ENCODE peak calls at places on chromosomes 6 and 20, in seven cellular contexts. J is left ventricle myocardium inferior; S is CD8-positive, alpha-beta T cell; K is stomach; E is tibial artery; N is fibroblast of lung; T is adrenal gland. Q is an unnamed sample.

GRCh38 chr6:49072146-49072545 is 390.9 kb downstream of the MMUT start:
- DNase-seq in J (no peak), S (no peak), K (no peak), E (no peak), N (no peak), T (no peak), Q (no peak)

GRCh38 chr20:49904440-49905214 is 10.7 kb downstream of the SPATA2 start:
- DNase-seq in T (no peak), J (no peak), S (no peak), K (no peak), E (peak; percentile 25), N (no peak), Q (no peak)

GRCh38 chr6:47034421-47034820 is 7.7 kb downstream of the ADGRF1 start:
- DNase-seq in J (no peak), K (no peak), E (no peak), T (no peak), N (peak; percentile 54), S (no peak), Q (no peak)

GRCh38 chr6:107712523-107713213 is 111.4 kb downstream of the SCML4 start:
- DNase-seq in T (no peak), K (no peak), N (peak; percentile 64), J (no peak), S (no peak), E (no peak), Q (no peak)

GRCh38 chr6:120606743-120607142 is 727.5 kb downstream of the TBC1D32 start:
- DNase-seq in E (no peak), N (no peak), K (no peak), T (no peak), J (no peak), S (no peak), Q (no peak)

GRCh38 chr6:99780556-99780885 is 173.9 kb downstream of the PRDM13 start:
- DNase-seq in J (no peak), S (no peak), K (no peak), T (no peak), N (no peak), E (no peak), Q (no peak)

GRCh38 chr6:148144917-148145521 is 197.6 kb upstream of the SASH1 start:
- DNase-seq in N (peak; percentile 61), E (peak; percentile 74), S (peak; percentile 51), J (peak; percentile 76), T (peak; percentile 86), K (peak; percentile 73), Q (peak; percentile 60)

GRCh38 chr20:44009679-44009992 is 95.0 kb downstream of the TOX2 start:
- DNase-seq in S (no peak), N (no peak), T (no peak), J (no peak), K (no peak), E (no peak), Q (no peak)

GRCh38 chr6:34529665-34530327 is 26.3 kb downstream of the SPDEF start:
- DNase-seq in T (no peak), J (peak; percentile 42), E (no peak), K (peak; percentile 76), N (no peak), S (no peak), Q (peak; percentile 46)

GRCh38 chr6:111777357-111777756 is 95.9 kb downstream of the FYN start:
- DNase-seq in S (no peak), E (no peak), N (no peak), T (no peak), K (no peak), J (no peak), Q (no peak)

GRCh38 chr20:8152183-8152582 is 20.1 kb downstream of the PLCB1 start:
- DNase-seq in K (no peak), J (no peak), E (no peak), S (no peak), T (peak; percentile 57), N (peak; percentile 82), Q (no peak)

GRCh38 chr6:43910149-43910637 is 140.2 kb downstream of the VEGFA start:
- DNase-seq in S (no peak), N (no peak), K (no peak), J (no peak), T (no peak), E (no peak), Q (no peak)

GRCh38 chr6:11908706-11909105 is 103.4 kb upstream of the HIVEP1 start:
- DNase-seq in T (no peak), K (no peak), J (no peak), E (no peak), S (no peak), N (no peak), Q (no peak)

GRCh38 chr6:75932067-75932466 is 140.4 kb downstream of the IMPG1 start:
- DNase-seq in S (no peak), N (peak; percentile 9), T (no peak), E (no peak), K (peak; percentile 47), J (peak; percentile 20), Q (no peak)

GRCh38 chr6:110874880-110875547 is 429 bp downstream of the AMD1 start:
- DNase-seq in S (peak; percentile 82), N (peak; percentile 15), J (peak; percentile 37), K (peak; percentile 68), T (peak; percentile 58), E (peak; percentile 70), Q (no peak)

GRCh38 chr6:161418458-161418945 is 144.6 kb upstream of the AGPAT4 start:
- DNase-seq in S (no peak), K (no peak), T (peak; percentile 74), N (peak; percentile 86), E (no peak), J (no peak), Q (no peak)

GRCh38 chr6:141026504-141026903 is 1106.2 kb upstream of the GJE1 start:
- DNase-seq in S (no peak), J (no peak), N (no peak), E (no peak), K (peak; percentile 29), T (no peak), Q (no peak)

GRCh38 chr6:15631380-15631913 is 31.4 kb downstream of the DTNBP1 start:
- DNase-seq in K (no peak), J (no peak), E (no peak), T (no peak), S (no peak), N (no peak), Q (no peak)

GRCh38 chr20:4560667-4561066 is 161.0 kb upstream of the PRND start:
- DNase-seq in E (no peak), T (no peak), S (no peak), N (peak; percentile 30), K (no peak), J (no peak), Q (no peak)

GRCh38 chr6:128601060-128601459 is 80.7 kb upstream of the PTPRK start:
- DNase-seq in S (no peak), N (peak; percentile 64), T (no peak), E (no peak), J (no peak), K (peak; percentile 41), Q (no peak)

GRCh38 chr20:17568972-17569471 is 853 bp upstream of the DSTN start:
- DNase-seq in N (peak; percentile 99), S (no peak), J (peak; percentile 87), T (peak; percentile 88), K (peak; percentile 87), E (peak; percentile 99), Q (peak; percentile 90)

GRCh38 chr20:11377761-11378160 is 539.9 kb upstream of the BTBD3 start:
- DNase-seq in T (no peak), J (no peak), E (no peak), N (no peak), K (no peak), S (no peak), Q (no peak)

GRCh38 chr6:73388800-73389512 is 5.7 kb upstream of the DDX43 start:
- DNase-seq in K (peak; percentile 58), S (peak; percentile 70), J (peak; percentile 29), E (peak; percentile 68), T (peak; percentile 33), N (peak; percentile 58), Q (peak; percentile 86)

DNA sequence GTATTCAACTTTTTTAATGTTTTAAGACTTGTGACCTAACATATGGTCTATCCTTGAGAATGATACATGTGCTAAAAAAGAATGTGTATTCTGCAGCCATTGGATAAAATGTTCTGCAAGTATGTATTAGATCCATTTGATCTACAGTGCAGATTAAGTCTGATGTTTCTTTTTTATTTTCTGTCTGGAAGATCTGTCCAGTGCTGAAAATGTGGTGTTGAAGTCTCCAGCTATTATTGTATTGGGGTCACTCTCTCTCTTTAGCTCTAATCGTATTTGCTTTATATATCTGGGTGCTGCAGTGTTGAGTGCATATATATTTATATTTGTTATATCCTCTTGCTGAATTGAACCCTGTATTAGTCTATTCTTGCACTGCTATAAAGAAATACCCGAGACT is 44.2 kb upstream of the TRIM39 start:
- DNase-seq in N (no peak), K (no peak), T (no peak), E (no peak), J (no peak), S (no peak), Q (no peak)
- H3K9me3 ChIP-seq in N (no peaks in the 10 kb centered on the region), K (peaks cover 65% of the 10 kb centered on the region), T (peaks cover 13% of the 10 kb centered on the region), E (peaks cover 9% of the 10 kb centered on the region), J (peaks cover 100% of the 10 kb centered on the region), S (peaks cover 21% of the 10 kb centered on the region), Q (peaks cover 97% of the 10 kb centered on the region)

GRCh38 chr6:4125500-4125899 is 9.9 kb downstream of the ECI2 start:
- DNase-seq in K (no peak), T (no peak), E (no peak), J (no peak), N (peak; percentile 52), S (no peak), Q (no peak)

GRCh38 chr6:4128748-4129147 is 6.6 kb downstream of the ECI2 start:
- DNase-seq in E (no peak), J (no peak), K (no peak), S (no peak), N (peak; percentile 82), T (no peak), Q (no peak)

GRCh38 chr6:4124361-4124760 is 11.0 kb downstream of the ECI2 start:
- DNase-seq in N (no peak), E (no peak), T (no peak), S (no peak), J (no peak), K (no peak), Q (no peak)

GRCh38 chr6:4128072-4128471 is 7.3 kb downstream of the ECI2 start:
- DNase-seq in E (no peak), N (peak; percentile 62), T (no peak), K (no peak), S (no peak), J (no peak), Q (no peak)

GRCh38 chr6:4125933-4126864 is 9.2 kb downstream of the ECI2 start:
- DNase-seq in J (no peak), S (no peak), E (no peak), N (peak; percentile 93), T (peak; percentile 45), K (no peak), Q (no peak)
- TF ChIP-seq CTCF in J (peak; percentile 34), S (no peak), E (peak; percentile 36), N (peak; percentile 50), T (peak; percentile 50), K (no peak), Q (no peak)

DNA sequence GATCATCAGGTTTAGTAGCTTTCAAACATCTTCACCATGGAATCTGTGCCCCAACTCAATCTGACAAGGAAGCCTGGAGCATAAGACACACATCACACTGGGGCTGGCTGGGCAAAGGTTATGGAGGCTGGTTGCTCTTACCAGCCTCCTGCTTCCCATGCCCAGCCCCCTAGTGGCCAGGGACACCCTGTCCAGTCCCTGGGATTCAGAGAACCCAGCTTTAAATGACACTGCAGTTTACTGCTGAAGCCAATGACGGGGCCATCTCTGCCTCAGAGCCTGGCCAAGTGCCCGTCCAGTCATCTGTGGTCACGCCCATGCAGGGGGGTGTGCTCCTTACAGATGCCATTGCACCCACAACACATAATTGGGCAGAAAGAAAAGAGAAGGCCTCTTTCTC is 272.9 kb downstream of the SMOC2 start:
- DNase-seq in N (no peak), J (no peak), S (peak; percentile 45), K (peak; percentile 59), E (no peak), T (peak; percentile 35), Q (peak; percentile 24)
- H3K9me3 ChIP-seq in N (no peaks in the 10 kb centered on the region), J (no peaks in the 10 kb centered on the region), S (no peaks in the 10 kb centered on the region), K (no peaks in the 10 kb centered on the region), E (no peaks in the 10 kb centered on the region), T (no peaks in the 10 kb centered on the region), Q (no peaks in the 10 kb centered on the region)

GRCh38 chr6:13814176-13814937 is at the start of gene MCUR1:
- DNase-seq in K (peak; percentile 87), E (peak; percentile 93), S (peak; percentile 86), J (peak; percentile 89), N (peak; percentile 86), T (peak; percentile 82), Q (peak; percentile 91)
- TF ChIP-seq CTCF in K (no peak), E (no peak), S (no peak), J (peak; percentile 25), N (no peak), T (no peak), Q (no peak)

Q was measured in left lung.